ENCODE peak calls at places on chromosomes 6 and 20, in five cellular contexts. V is mesenteric fat pad, M is IMR-90, R is type B pancreatic cell, T is brain microvascular endothelial cell. H is an unnamed sample.

GRCh38 chr6:4185419-4185818 is 50.0 kb upstream of the ECI2 start:
- DNase-seq in V (no peak), M (no peak), R (no peak), T (no peak), H (no peak)

GRCh38 chr6:100573169-100573568 is 108.4 kb upstream of the SIM1 start:
- DNase-seq in V (no peak), M (peak), R (no peak), T (peak), H (no peak)

GRCh38 chr20:33119725-33120720 is 40.6 kb downstream of the BPIFB4 start:
- DNase-seq in V (peak), M (no peak), R (no peak), T (no peak), H (peak)

GRCh38 chr20:52132337-52132736 is 59.2 kb downstream of the ZFP64 start:
- DNase-seq in V (no peak), M (no peak), R (no peak), T (no peak), H (no peak)

GRCh38 chr20:363319-364078 is 16.6 kb downstream of the NRSN2 start:
- DNase-seq in V (no peak), M (peak), R (no peak), T (no peak), H (peak)

GRCh38 chr20:48400009-48400408 is 427.8 kb downstream of the PREX1 start:
- DNase-seq in V (no peak), M (no peak), R (no peak), T (no peak), H (no peak)

GRCh38 chr6:35048631-35049083 is 92.5 kb downstream of the TCP11 start:
- DNase-seq in V (no peak), M (peak), R (no peak), T (no peak), H (peak)

GRCh38 chr6:72948153-72948552 is 277.1 kb downstream of the KHDC1L start:
- DNase-seq in V (no peak), M (no peak), R (no peak), T (no peak), H (no peak)

GRCh38 chr6:43809417-43810305 is 39.6 kb downstream of the VEGFA start:
- DNase-seq in V (no peak), M (peak), R (no peak), T (peak), H (no peak)

GRCh38 chr6:31952140-31952805 is 6.4 kb downstream of the CFB start:
- DNase-seq in V (no peak), M (peak), R (no peak), T (peak), H (peak)

GRCh38 chr6:74015427-74015826 is 319.4 kb downstream of the CD109 start:
- DNase-seq in V (no peak), M (no peak), R (no peak), T (no peak), H (no peak)

GRCh38 chr6:107490568-107491058 is 696 bp downstream of the SOBP start:
- DNase-seq in V (no peak), M (no peak), R (no peak), T (no peak), H (no peak)

GRCh38 chr6:18632670-18633410 is 245.7 kb downstream of the RNF144B start:
- DNase-seq in V (no peak), M (peak), R (no peak), T (peak), H (no peak)

GRCh38 chr20:2387180-2387577 is 6.5 kb downstream of the TGM6 start:
- DNase-seq in V (no peak), M (peak), R (no peak), T (peak), H (peak)

GRCh38 chr6:14533446-14533845 is 415.9 kb downstream of the CD83 start:
- DNase-seq in V (no peak), M (peak), R (no peak), T (no peak), H (no peak)

GRCh38 chr6:131761061-131761761 is 46.6 kb upstream of the ENPP1 start:
- DNase-seq in V (no peak), M (peak), R (no peak), T (peak), H (no peak)

GRCh38 chr6:43054206-43054943 is 724 bp upstream of the CUL7 start:
- DNase-seq in V (no peak), M (no peak), R (no peak), T (no peak), H (no peak)

GRCh38 chr20:41306061-41306727 is 11.3 kb downstream of the ZHX3 start:
- DNase-seq in V (no peak), M (no peak), R (no peak), T (no peak), H (no peak)

GRCh38 chr6:133466666-133467065 is 225.5 kb downstream of the EYA4 start:
- DNase-seq in V (no peak), M (peak), R (no peak), T (peak), H (no peak)

GRCh38 chr6:26329763-26330511 is 35.1 kb upstream of the BTN3A2 start:
- DNase-seq in V (no peak), M (peak), R (no peak), T (peak), H (peak)

GRCh38 chr6:153301602-153302001 is 170.5 kb upstream of the RGS17 start:
- DNase-seq in V (no peak), M (no peak), R (no peak), T (no peak), H (no peak)

GRCh38 chr6:30985490-30985889 is 2.0 kb downstream of the MUC21 start:
- DNase-seq in V (no peak), M (no peak), R (no peak), T (no peak), H (no peak)

GRCh38 chr20:62043131-62043914 is 22.4 kb downstream of the TAF4 start:
- DNase-seq in V (no peak), M (peak), R (no peak), T (no peak), H (no peak)

GRCh38 chr20:1377984-1378742 is 14.7 kb downstream of the FKBP1A start:
- DNase-seq in V (no peak), M (peak), R (no peak), T (no peak), H (peak)

GRCh38 chr20:45283529-45284065 is 23.0 kb upstream of the RBPJL start:
- DNase-seq in V (no peak), M (no peak), R (no peak), T (no peak), H (no peak)

GRCh38 chr20:54343634-54344033 is 131.8 kb upstream of the DOK5 start:
- DNase-seq in V (no peak), M (no peak), R (no peak), T (no peak), H (no peak)

GRCh38 chr20:63082308-63082938 is 75.7 kb upstream of the BHLHE23 start:
- DNase-seq in V (no peak), M (peak), R (no peak), T (peak), H (peak)

GRCh38 chr20:60131375-60131774 is 173.2 kb downstream of the CDH26 start:
- DNase-seq in V (no peak), M (no peak), R (no peak), T (no peak), H (no peak)

GRCh38 chr6:42193491-42193894 is 1.3 kb downstream of the GUCA1B start:
- DNase-seq in V (no peak), M (no peak), R (no peak), T (peak), H (peak)

GRCh38 chr6:89243331-89243629 is 26.1 kb upstream of the GABRR1 start:
- DNase-seq in V (no peak), M (no peak), R (no peak), T (no peak), H (no peak)

GRCh38 chr6:139250296-139251274 is 41.2 kb downstream of the TXLNB start:
- DNase-seq in V (no peak), M (peak), R (no peak), T (peak), H (peak)

GRCh38 chr6:104887350-104887749 is 27.6 kb upstream of the HACE1 start:
- DNase-seq in V (no peak), M (peak), R (no peak), T (peak), H (peak)

GRCh38 chr6:55694148-55694547 is 115.2 kb upstream of the HMGCLL1 start:
- DNase-seq in V (no peak), M (peak), R (no peak), T (peak), H (peak)